ENCODE peak calls at places on chromosomes 13 and 19, in five cellular contexts. B, E, Y, K and Z are unnamed samples.

GRCh38 chr13:26965976-26966375 is 205.4 kb upstream of the GPR12 start:
- DNase-seq in B (peak; percentile 86), E (peak; percentile 60), Y (peak; percentile 69), K (peak; percentile 33), Z (no peak)

GRCh38 chr13:71864981-71865857 is 1.8 kb downstream of the DACH1 start:
- DNase-seq in B (peak; percentile 17), E (no peak), Y (peak; percentile 60), K (peak; percentile 38), Z (no peak)

GRCh38 chr13:50006426-50007135 is 8.7 kb upstream of the KCNRG start:
- DNase-seq in B (no peak), E (no peak), Y (no peak), K (peak; percentile 36), Z (no peak)

GRCh38 chr13:62431852-62432251 is 1016.2 kb upstream of the PCDH20 start:
- DNase-seq in B (no peak), E (no peak), Y (no peak), K (no peak), Z (no peak)

GRCh38 chr13:92158335-92158734 is 759.9 kb downstream of the GPC5 start:
- DNase-seq in B (no peak), E (peak; percentile 1), Y (no peak), K (peak; percentile 67), Z (peak; percentile 70)

GRCh38 chr13:82522872-82523271 is 1359.4 kb downstream of the SLITRK1 start:
- DNase-seq in B (no peak), E (no peak), Y (no peak), K (no peak), Z (no peak)

GRCh38 chr13:50707533-50708096 is 135.9 kb downstream of the DLEU7 start:
- DNase-seq in B (no peak), E (no peak), Y (no peak), K (no peak), Z (no peak)

GRCh38 chr13:50208826-50209335 is 193.6 kb downstream of the KCNRG start:
- DNase-seq in B (peak; percentile 15), E (peak; percentile 81), Y (peak; percentile 60), K (peak; percentile 96), Z (peak; percentile 45)

GRCh38 chr19:46159893-46160775 is 12.1 kb downstream of the IGFL2 start:
- DNase-seq in B (no peak), E (no peak), Y (no peak), K (no peak), Z (no peak)

GRCh38 chr19:10766681-10767201 is 48.9 kb downstream of the DNM2 start:
- DNase-seq in B (peak; percentile 81), E (peak; percentile 77), Y (no peak), K (peak; percentile 40), Z (no peak)

GRCh38 chr13:42173789-42174343 is 98.1 kb upstream of the AKAP11 start:
- DNase-seq in B (no peak), E (no peak), Y (no peak), K (no peak), Z (no peak)

GRCh38 chr19:47675859-47676258 is 37.4 kb upstream of the EHD2 start:
- DNase-seq in B (no peak), E (no peak), Y (peak; percentile 30), K (no peak), Z (no peak)

GRCh38 chr13:87810920-87811344 is 139.8 kb downstream of the SLITRK5 start:
- DNase-seq in B (peak; percentile 5), E (no peak), Y (no peak), K (no peak), Z (no peak)

GRCh38 chr19:42422576-42423461 is 4.4 kb downstream of the LIPE start:
- DNase-seq in B (no peak), E (no peak), Y (peak; percentile 70), K (no peak), Z (peak; percentile 74)

GRCh38 chr19:3573162-3573857 is 566 bp downstream of the HMG20B start:
- DNase-seq in B (peak; percentile 31), E (no peak), Y (no peak), K (no peak), Z (no peak)

DNA sequence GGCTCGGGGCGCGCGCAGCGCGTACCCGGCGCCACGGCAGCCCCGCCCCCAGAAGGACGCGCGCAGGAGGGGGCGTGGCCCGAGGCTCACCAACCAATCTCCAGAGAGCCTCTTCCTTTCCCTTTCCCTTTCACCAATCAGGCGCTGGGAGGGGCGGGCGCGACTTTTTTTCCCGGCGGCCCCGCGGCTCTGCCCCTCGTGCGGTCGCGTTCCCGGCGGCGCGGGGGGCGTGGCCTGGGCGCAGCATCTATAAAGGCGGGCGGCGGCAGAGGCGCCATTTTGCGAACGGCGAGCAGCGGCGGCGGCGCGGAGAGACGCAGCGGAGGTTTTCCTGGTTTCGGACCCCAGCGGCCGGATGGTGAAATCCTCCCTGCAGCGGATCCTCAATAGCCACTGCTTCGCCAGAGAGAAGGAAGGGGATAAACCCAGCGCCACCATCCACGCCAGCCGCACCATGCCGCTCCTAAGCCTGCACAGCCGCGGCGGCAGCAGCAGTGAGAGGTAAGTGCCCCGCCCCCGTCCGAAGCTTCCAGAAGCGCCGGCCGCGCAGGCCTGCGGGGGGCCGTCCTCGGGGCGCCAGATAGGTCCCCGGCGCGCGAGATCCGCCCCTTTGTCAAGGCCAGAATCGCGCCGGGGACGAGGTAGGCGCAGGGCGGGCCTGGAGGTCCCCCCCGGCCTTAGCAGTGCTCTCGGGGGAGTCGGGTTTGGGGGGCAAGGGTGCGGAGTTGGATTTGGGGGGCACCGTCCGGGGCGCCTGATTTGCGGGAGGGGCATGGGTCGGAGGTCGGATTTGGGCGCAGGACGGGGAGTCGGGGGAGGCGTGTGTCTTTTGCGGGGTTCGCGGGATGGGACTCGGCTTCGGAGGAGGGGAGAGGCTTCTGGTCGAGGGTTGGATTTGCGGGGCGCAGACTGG is 12.5 kb downstream of the PEAK3 start:
- DNase-seq in B (peak; percentile 98), E (peak; percentile 93), Y (peak; percentile 100), K (peak; percentile 97), Z (peak; percentile 96)
- H3K4me3 ChIP-seq in B (peak overlapping the region; percentile 100), E (peak overlapping the region; percentile 77), Y (peak overlapping the region; percentile 97), K (peak overlapping the region; percentile 99), Z (peak overlapping the region; percentile 96)

GRCh38 chr19:2487090-2487489 is 11.2 kb downstream of the GADD45B start:
- DNase-seq in B (no peak), E (no peak), Y (no peak), K (no peak), Z (no peak)

GRCh38 chr19:2488942-2489731 is 13.2 kb downstream of the GADD45B start:
- DNase-seq in B (peak; percentile 81), E (no peak), Y (peak; percentile 83), K (peak; percentile 46), Z (peak; percentile 40)

GRCh38 chr19:2487780-2488330 is 11.9 kb downstream of the GADD45B start:
- DNase-seq in B (no peak), E (no peak), Y (no peak), K (no peak), Z (no peak)

GRCh38 chr19:2490659-2491058 is 14.7 kb downstream of the GADD45B start:
- DNase-seq in B (no peak), E (no peak), Y (no peak), K (no peak), Z (no peak)

GRCh38 chr19:2488405-2488941 is 12.5 kb downstream of the GADD45B start:
- DNase-seq in B (no peak), E (no peak), Y (no peak), K (no peak), Z (no peak)
- H3K4me3 ChIP-seq in B (no peak overlapping the region), E (no peak overlapping the region), Y (peak overlapping the region; percentile 65), K (peak overlapping the region; percentile 7), Z (no peak overlapping the region)

GRCh38 chr13:113816248-113816924 is 47.5 kb downstream of the GAS6 start:
- DNase-seq in B (no peak), E (no peak), Y (peak; percentile 50), K (no peak), Z (no peak)
- H3K4me3 ChIP-seq in B (no peak overlapping the region), E (no peak overlapping the region), Y (no peak overlapping the region), K (no peak overlapping the region), Z (no peak overlapping the region)

DNA sequence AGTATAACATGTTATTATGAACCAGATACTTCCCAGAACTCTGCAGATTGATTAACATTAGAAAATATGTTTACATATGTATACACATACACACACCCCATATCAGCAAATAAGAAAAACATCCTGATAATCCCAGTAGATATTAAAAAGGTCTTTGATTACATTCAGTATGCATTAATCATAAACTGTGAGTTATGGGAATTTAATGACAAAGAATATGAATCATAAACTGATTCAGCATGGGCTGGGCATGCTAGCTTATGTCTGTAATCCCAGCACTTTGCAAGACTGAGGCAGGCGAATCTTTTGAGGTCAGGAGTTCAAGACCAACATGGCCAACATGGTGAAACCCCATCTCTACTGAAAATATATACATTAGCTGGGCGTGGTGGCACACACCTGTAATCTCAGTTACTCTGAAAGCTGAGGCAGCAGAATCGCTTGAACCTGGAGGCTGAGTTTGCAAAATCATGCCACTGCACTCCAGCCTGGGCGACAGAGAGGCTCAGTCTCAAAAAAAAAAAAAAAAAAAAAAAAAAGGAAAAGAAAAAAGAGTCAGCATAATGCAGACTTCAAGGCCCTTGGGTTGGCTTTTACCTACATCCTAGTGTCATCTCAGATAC is 581.9 kb upstream of the PRR20A start:
- DNase-seq in B (no peak), E (no peak), Y (no peak), K (no peak), Z (peak; percentile 62)
- H3K4me3 ChIP-seq in B (no peak overlapping the region), E (no peak overlapping the region), Y (no peak overlapping the region), K (no peak overlapping the region), Z (no peak overlapping the region)

DNA sequence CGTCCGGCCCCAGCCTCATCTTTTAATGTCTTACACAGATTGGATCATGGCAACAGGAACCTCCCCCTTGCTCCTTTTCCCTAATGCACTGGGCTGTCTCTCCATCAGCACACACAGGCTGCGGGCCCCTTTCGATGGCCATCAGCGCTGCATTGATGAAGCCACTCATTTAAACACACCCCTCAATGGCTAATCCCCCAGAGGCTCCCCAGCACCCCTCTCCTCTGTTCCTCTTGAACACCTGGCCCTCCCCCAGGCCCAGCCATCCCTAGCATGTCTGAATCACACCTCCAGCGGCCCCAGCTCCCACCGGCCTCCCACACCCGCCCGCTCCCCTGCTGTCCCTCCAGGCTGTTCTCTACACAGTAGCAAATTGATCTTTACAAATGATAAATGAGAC is 7.1 kb downstream of the RPL28 start:
- DNase-seq in B (no peak), E (no peak), Y (no peak), K (no peak), Z (no peak)
- H3K4me3 ChIP-seq in B (no peak overlapping the region), E (no peak overlapping the region), Y (no peak overlapping the region), K (no peak overlapping the region), Z (no peak overlapping the region)

GRCh38 chr19:13505761-13506549 is at the start of gene CACNA1A:
- DNase-seq in B (peak; percentile 5), E (peak; percentile 36), Y (no peak), K (no peak), Z (peak; percentile 7)

GRCh38 chr19:13503570-13504235 is 2.6 kb downstream of the CACNA1A start:
- DNase-seq in B (no peak), E (no peak), Y (no peak), K (no peak), Z (no peak)

GRCh38 chr19:13507053-13507611 is 853 bp upstream of the CACNA1A start:
- DNase-seq in B (no peak), E (no peak), Y (no peak), K (no peak), Z (no peak)

GRCh38 chr19:13506550-13506878 is 235 bp upstream of the CACNA1A start:
- DNase-seq in B (no peak), E (no peak), Y (no peak), K (no peak), Z (no peak)

GRCh38 chr19:13505164-13505695 is 1.0 kb downstream of the CACNA1A start:
- DNase-seq in B (no peak), E (no peak), Y (no peak), K (no peak), Z (no peak)
- H3K4me3 ChIP-seq in B (no peak overlapping the region), E (no peak overlapping the region), Y (no peak overlapping the region), K (no peak overlapping the region), Z (no peak overlapping the region)

GRCh38 chr13:60425332-60425731 is 28.3 kb downstream of the TDRD3 start:
- DNase-seq in B (no peak), E (no peak), Y (no peak), K (no peak), Z (no peak)
- H3K4me3 ChIP-seq in B (no peak overlapping the region), E (no peak overlapping the region), Y (no peak overlapping the region), K (no peak overlapping the region), Z (no peak overlapping the region)